ENCODE peak calls at places on chromosome 11, in ten cellular contexts. U is heart left ventricle, A is adipocyte, P is right lobe of liver, K is SK-N-SH, B is spleen, V is fibroblast of lung, Y is stomach, G is PC-3, F is IMR-90. N is an unnamed sample.
A peak's percentile ranks its signal among the peaks of the same experiment; 100 is the strongest.

GRCh38 chr11:26271666-26272065 is 60.3 kb upstream of the ANO3 start:
- DNase-seq in U (no peak), V (no peak), B (no peak), F (no peak), P (no peak), G (no peak), K (no peak), Y (no peak), A (no peak), N (no peak)

GRCh38 chr11:123006860-123007542 is 25.4 kb upstream of the BSX start:
- DNase-seq in F (no peak), G (no peak), Y (no peak), B (no peak), K (no peak), P (no peak), A (no peak), U (no peak), V (no peak), N (no peak)

GRCh38 chr11:11482726-11483125 is 129.7 kb upstream of the CSNK2A3 start:
- DNase-seq in P (no peak), K (no peak), A (no peak), Y (no peak), U (no peak), B (no peak), F (peak; percentile 12), G (no peak), V (peak; percentile 5), N (no peak)

GRCh38 chr11:96238563-96239166 is 104.3 kb downstream of the MAML2 start:
- DNase-seq in P (no peak), V (peak; percentile 67), Y (no peak), G (no peak), A (peak; percentile 44), F (peak; percentile 72), K (no peak), B (no peak), U (no peak), N (no peak)

GRCh38 chr11:57276857-57277505 is 39.9 kb upstream of the APLNR start:
- DNase-seq in G (no peak), F (peak; percentile 41), V (no peak), K (no peak), Y (no peak), B (no peak), A (peak; percentile 24), P (no peak), U (no peak), N (no peak)

GRCh38 chr11:68028802-68029475 is 1.5 kb upstream of the NDUFS8 start:
- DNase-seq in F (peak; percentile 65), P (no peak), A (no peak), G (peak; percentile 73), B (no peak), K (no peak), U (no peak), Y (no peak), V (peak; percentile 32), N (no peak)

GRCh38 chr11:130765369-130765768 is 150.9 kb downstream of the SNX19 start:
- DNase-seq in F (no peak), P (no peak), A (no peak), Y (no peak), G (no peak), K (no peak), U (no peak), V (no peak), B (no peak), N (no peak)

GRCh38 chr11:116563028-116563712 is 209.6 kb downstream of the BUD13 start:
- DNase-seq in B (no peak), U (no peak), V (peak; percentile 70), K (no peak), G (peak; percentile 44), Y (no peak), P (no peak), F (peak; percentile 21), A (peak; percentile 2), N (no peak)

GRCh38 chr11:106656646-106657045 is 361.6 kb downstream of the GUCY1A2 start:
- DNase-seq in Y (no peak), A (no peak), K (no peak), P (no peak), B (no peak), U (no peak), G (peak; percentile 74), V (peak; percentile 21), F (no peak), N (no peak)

GRCh38 chr11:26947379-26947844 is 46.5 kb upstream of the FIBIN start:
- DNase-seq in F (peak; percentile 100), K (no peak), Y (no peak), A (peak; percentile 98), U (peak; percentile 65), G (no peak), P (no peak), B (no peak), V (peak; percentile 100), N (no peak)

GRCh38 chr11:69062873-69063665 is 14.3 kb downstream of the TPCN2 start:
- DNase-seq in K (no peak), B (no peak), P (no peak), G (no peak), U (no peak), Y (no peak), F (no peak), V (no peak), A (no peak), N (no peak)

GRCh38 chr11:69060806-69061712 is 12.3 kb downstream of the TPCN2 start:
- DNase-seq in A (no peak), P (no peak), K (no peak), Y (no peak), V (no peak), U (no peak), F (no peak), B (no peak), G (no peak), N (no peak)

GRCh38 chr11:69061713-69062053 is 13.0 kb downstream of the TPCN2 start:
- DNase-seq in G (no peak), K (no peak), P (no peak), B (no peak), Y (no peak), V (no peak), A (no peak), F (no peak), U (no peak), N (no peak)

GRCh38 chr11:69063671-69064260 is 15.0 kb downstream of the TPCN2 start:
- DNase-seq in P (no peak), F (no peak), B (no peak), V (no peak), A (no peak), U (no peak), G (no peak), K (no peak), Y (no peak), N (no peak)

GRCh38 chr11:69062169-69062855 is 13.6 kb downstream of the TPCN2 start:
- DNase-seq in G (no peak), B (no peak), U (no peak), Y (no peak), P (no peak), F (no peak), V (no peak), K (no peak), A (no peak), N (no peak)
- H3K4me3 ChIP-seq in G (no peak overlapping the region), B (no peak overlapping the region), U (no peak overlapping the region), Y (no peak overlapping the region), P (no peak overlapping the region), F (no peak overlapping the region), V (no peak overlapping the region), K (no peak overlapping the region), A (no peak overlapping the region), N (no peak overlapping the region)

GRCh38 chr11:35413568-35413967 is 5.8 kb downstream of the SLC1A2 start:
- DNase-seq in K (no peak), P (no peak), B (no peak), V (no peak), Y (no peak), F (no peak), U (no peak), G (no peak), A (no peak), N (no peak)

GRCh38 chr11:35412285-35412684 is 7.1 kb downstream of the SLC1A2 start:
- DNase-seq in G (peak; percentile 32), A (peak; percentile 31), Y (no peak), U (no peak), K (peak; percentile 63), P (no peak), V (peak; percentile 3), F (peak; percentile 25), B (no peak), N (peak; percentile 57)

GRCh38 chr11:35418847-35419712 is at the start of gene SLC1A2:
- DNase-seq in F (peak; percentile 19), P (no peak), Y (no peak), B (no peak), V (peak; percentile 23), A (peak; percentile 65), K (peak; percentile 78), G (no peak), U (peak; percentile 32), N (peak; percentile 86)

GRCh38 chr11:35418282-35418846 is 994 bp downstream of the SLC1A2 start:
- DNase-seq in K (peak; percentile 32), Y (no peak), G (no peak), P (no peak), A (no peak), F (no peak), B (no peak), U (no peak), V (peak; percentile 2), N (peak; percentile 70)

DNA sequence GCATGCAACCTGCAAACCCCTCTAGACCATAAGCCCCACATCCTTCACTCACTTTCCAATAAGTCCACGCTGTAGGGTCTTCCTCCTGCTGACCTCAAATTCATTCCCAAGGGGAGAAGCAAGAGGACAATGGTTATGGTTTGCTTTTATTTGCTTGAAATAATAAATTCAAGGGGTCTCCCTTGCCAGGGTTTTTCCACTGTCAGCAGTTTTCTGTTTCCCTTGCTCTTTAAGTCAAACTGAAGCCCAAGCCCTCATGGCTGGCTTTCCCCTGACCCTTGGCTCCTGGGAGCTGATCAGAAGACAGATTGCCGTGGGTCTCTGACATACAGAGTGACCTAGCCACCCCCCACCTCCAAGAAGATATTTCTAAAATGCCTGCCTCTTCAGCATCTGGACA is 3.9 kb downstream of the SLC1A2 start:
- DNase-seq in U (no peak), G (no peak), A (no peak), F (no peak), V (no peak), B (no peak), P (no peak), K (no peak), Y (no peak), N (no peak)
- H3K27me3 ChIP-seq in U (peaks cover 12% of the 10 kb centered on the region), G (peaks cover 63% of the 10 kb centered on the region), A (peaks cover 5% of the 10 kb centered on the region), F (peaks cover 23% of the 10 kb centered on the region), V (peaks cover 16% of the 10 kb centered on the region), B (peaks cover 35% of the 10 kb centered on the region), P (no peaks in the 10 kb centered on the region), K (peaks cover 62% of the 10 kb centered on the region), Y (peaks cover 57% of the 10 kb centered on the region), N (peaks cover 61% of the 10 kb centered on the region)

GRCh38 chr11:134466035-134466908 is 54.2 kb upstream of the B3GAT1 start:
- DNase-seq in B (no peak), V (no peak), A (no peak), P (no peak), F (no peak), U (no peak), G (no peak), K (no peak), Y (peak; percentile 66), N (peak; percentile 82)
- H3K4me3 ChIP-seq in B (no peak overlapping the region), V (no peak overlapping the region), A (no peak overlapping the region), P (peak overlapping the region; percentile 25), F (no peak overlapping the region), U (no peak overlapping the region), G (no peak overlapping the region), K (no peak overlapping the region), Y (peak overlapping the region; percentile 4), N (no peak overlapping the region)

DNA sequence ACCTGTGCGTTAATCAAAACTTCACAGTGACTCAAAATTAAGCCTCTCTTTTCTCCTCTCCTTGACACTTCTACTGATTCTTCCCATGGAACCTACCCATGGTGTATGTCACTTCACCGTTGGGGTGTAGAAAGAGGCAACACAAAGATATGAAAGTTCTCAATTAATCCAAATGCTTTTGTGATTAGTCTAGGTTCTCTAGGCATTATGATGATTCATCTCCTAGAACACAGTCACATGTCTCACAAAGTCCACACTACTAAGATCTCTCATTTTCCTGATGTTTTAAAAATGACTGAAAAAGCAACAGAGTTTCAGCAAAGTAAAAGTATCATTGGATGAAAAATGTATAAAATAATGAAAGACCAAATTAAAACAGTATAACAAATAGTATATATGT is 13.7 kb upstream of the SCGB2A2 start:
- DNase-seq in A (no peak), Y (no peak), B (no peak), V (no peak), U (no peak), K (no peak), F (no peak), P (no peak), G (peak; percentile 44), N (no peak)
- H3K27me3 ChIP-seq in A (peaks cover under 1% of the 10 kb centered on the region), Y (no peaks in the 10 kb centered on the region), B (no peaks in the 10 kb centered on the region), V (no peaks in the 10 kb centered on the region), U (no peaks in the 10 kb centered on the region), K (no peaks in the 10 kb centered on the region), F (no peaks in the 10 kb centered on the region), P (no peaks in the 10 kb centered on the region), G (peaks cover 11% of the 10 kb centered on the region), N (no peaks in the 10 kb centered on the region)